ENCODE peak calls at places on chromosomes 16 and 17, in nine cellular contexts. O is PC-9, Y is neural progenitor cell, E is upper lobe of left lung, D is iPS DF 6.9, U is SK-N-SH, T is adrenal gland, J is tibial artery, L is vagina. Q is an unnamed sample. For H3K4me1, the result is how much of the 10 kb centered on the place peaks cover.

GRCh38 chr17:17567631-17568030 is 23.9 kb downstream of the PEMT start:
- DNase-seq in J (peak), Y (no peak), D (no peak), T (peak), L (no peak), O (no peak), U (peak), E (no peak), Q (peak)

GRCh38 chr16:31404353-31405064 is 11.4 kb downstream of the ITGAD start:
- DNase-seq in U (no peak), D (no peak), Y (no peak), T (no peak), L (no peak), E (no peak), O (peak), J (no peak), Q (no peak)

GRCh38 chr17:68441064-68441770 is 16.1 kb downstream of the WIPI1 start:
- DNase-seq in L (no peak), U (no peak), D (no peak), J (peak), O (no peak), Y (no peak), E (peak), T (no peak), Q (no peak)

GRCh38 chr17:41382396-41382795 is 290 bp upstream of the KRT34 start:
- DNase-seq in E (no peak), T (no peak), O (no peak), D (no peak), L (no peak), J (no peak), Y (no peak), U (no peak), Q (no peak)

GRCh38 chr17:65198653-65199382 is 61.6 kb downstream of the RGS9 start:
- DNase-seq in T (no peak), U (peak), L (no peak), E (no peak), J (no peak), Y (peak), O (peak), D (no peak), Q (no peak)

GRCh38 chr16:73163238-73163795 is 115.4 kb upstream of the ZFHX3 start:
- DNase-seq in D (no peak), U (no peak), J (no peak), Y (no peak), T (no peak), L (no peak), O (no peak), E (no peak), Q (no peak)

GRCh38 chr16:85327731-85328664 is 215.7 kb upstream of the CIBAR2 start:
- DNase-seq in Y (peak), D (peak), J (no peak), L (no peak), E (no peak), T (peak), O (no peak), U (no peak), Q (no peak)

GRCh38 chr17:76124582-76125390 is 16.3 kb downstream of the FOXJ1 start:
- DNase-seq in T (no peak), Y (peak), O (no peak), E (no peak), U (peak), D (no peak), J (no peak), L (peak), Q (no peak)

GRCh38 chr17:43908111-43908721 is 880 bp upstream of the MPP2 start:
- DNase-seq in E (no peak), Y (peak), O (no peak), D (no peak), L (peak), T (peak), J (peak), U (peak), Q (peak)

GRCh38 chr16:24208710-24209109 is 47.4 kb upstream of the CACNG3 start:
- DNase-seq in L (no peak), T (no peak), U (peak), Y (peak), O (no peak), J (no peak), E (no peak), D (peak), Q (no peak)

GRCh38 chr17:44069974-44070454 is 521 bp upstream of the G6PC3 start:
- DNase-seq in Y (no peak), O (no peak), L (no peak), U (no peak), D (no peak), T (no peak), E (no peak), J (no peak), Q (no peak)

GRCh38 chr17:32752934-32753333 is 124.0 kb downstream of the MYO1D start:
- DNase-seq in D (no peak), L (no peak), T (no peak), J (no peak), Y (no peak), U (no peak), E (no peak), O (no peak), Q (no peak)

GRCh38 chr16:85419503-85420408 is 193.4 kb upstream of the GSE1 start:
- DNase-seq in Y (no peak), U (no peak), T (no peak), O (no peak), J (no peak), D (no peak), L (no peak), E (no peak), Q (no peak)

GRCh38 chr17:13957636-13958035 is 111.7 kb upstream of the COX10 start:
- DNase-seq in Y (no peak), D (no peak), U (no peak), L (no peak), T (peak), J (no peak), O (no peak), E (no peak), Q (no peak)

GRCh38 chr16:88772871-88773811 is 11.9 kb downstream of the PIEZO1 start:
- DNase-seq in T (peak), E (peak), D (no peak), L (no peak), U (no peak), Y (peak), O (peak), J (peak), Q (no peak)

GRCh38 chr16:23288726-23289512 is 13.2 kb upstream of the SCNN1B start:
- DNase-seq in D (no peak), U (no peak), L (no peak), Y (no peak), J (no peak), T (no peak), O (no peak), E (no peak), Q (no peak)

GRCh38 chr16:49932943-49933342 is 77.0 kb upstream of the ZNF423 start:
- DNase-seq in D (no peak), E (no peak), L (no peak), U (no peak), O (no peak), J (no peak), Y (no peak), T (no peak), Q (no peak)

GRCh38 chr16:56625943-56626654 is 518 bp downstream of the MT1E start:
- DNase-seq in O (no peak), U (no peak), J (peak), Y (no peak), E (peak), T (peak), L (no peak), D (no peak), Q (peak)

GRCh38 chr16:30585400-30586191 is at the start of gene ZNF785:
- DNase-seq in J (peak), U (peak), L (peak), Y (peak), E (peak), O (peak), T (peak), D (peak), Q (peak)

GRCh38 chr16:70746040-70746707 is 54.8 kb downstream of the VAC14 start:
- DNase-seq in T (peak), U (peak), O (no peak), J (peak), Y (no peak), L (no peak), D (no peak), E (peak), Q (no peak)

GRCh38 chr16:19344224-19344801 is 58.8 kb downstream of the CLEC19A start:
- DNase-seq in T (no peak), J (no peak), U (no peak), L (no peak), E (peak), Y (peak), D (no peak), O (no peak), Q (no peak)

GRCh38 chr16:23607740-23608139 is 11.6 kb upstream of the NDUFAB1 start:
- DNase-seq in E (no peak), T (no peak), J (no peak), Y (no peak), L (no peak), D (no peak), O (no peak), U (no peak), Q (no peak)

GRCh38 chr16:974606-975312 is 4.0 kb upstream of the LMF1 start:
- DNase-seq in O (peak), T (no peak), U (peak), J (no peak), L (no peak), D (no peak), E (no peak), Y (no peak), Q (peak)

GRCh38 chr17:18028684-18029540 is 10.1 kb downstream of the ATPAF2 start:
- DNase-seq in J (peak), E (no peak), U (peak), D (no peak), T (no peak), L (no peak), O (no peak), Y (no peak), Q (no peak)

GRCh38 chr17:49968380-49969133 is 433 bp upstream of the DLX4 start:
- DNase-seq in O (peak), Y (peak), J (no peak), T (peak), E (peak), L (no peak), U (peak), D (no peak), Q (peak)

GRCh38 chr16:51896013-51896412 is 650.9 kb downstream of the TOX3 start:
- DNase-seq in U (no peak), T (no peak), L (no peak), D (peak), O (no peak), E (no peak), J (no peak), Y (no peak), Q (no peak)

GRCh38 chr17:29619251-29619650 is 3.5 kb downstream of the CORO6 start:
- DNase-seq in O (no peak), U (peak), J (peak), T (no peak), L (no peak), Y (peak), D (no peak), E (no peak), Q (peak)

GRCh38 chr16:23432176-23433128 is 20.5 kb downstream of the COG7 start:
- DNase-seq in U (peak), D (no peak), Y (no peak), L (no peak), E (no peak), O (no peak), J (no peak), T (no peak), Q (no peak)

GRCh38 chr17:78250891-78251772 is 19.7 kb downstream of the TMEM235 start:
- DNase-seq in L (no peak), Y (peak), T (peak), J (peak), U (peak), E (peak), D (peak), O (peak), Q (peak)

GRCh38 chr16:63735456-63735855 is 1386.4 kb downstream of the CDH11 start:
- DNase-seq in U (no peak), L (no peak), O (no peak), E (no peak), J (no peak), D (no peak), Y (no peak), T (no peak), Q (no peak)

GRCh38 chr17:18920911-18921441 is 31.0 kb upstream of the SLC5A10 start:
- DNase-seq in E (no peak), J (no peak), Y (no peak), O (no peak), L (no peak), U (no peak), T (peak), D (no peak), Q (no peak)

GRCh38 chr17:67232441-67232840 is 12.6 kb downstream of the HELZ start:
- DNase-seq in T (no peak), D (no peak), O (no peak), U (no peak), J (no peak), Y (no peak), E (no peak), L (no peak), Q (no peak)

DNA sequence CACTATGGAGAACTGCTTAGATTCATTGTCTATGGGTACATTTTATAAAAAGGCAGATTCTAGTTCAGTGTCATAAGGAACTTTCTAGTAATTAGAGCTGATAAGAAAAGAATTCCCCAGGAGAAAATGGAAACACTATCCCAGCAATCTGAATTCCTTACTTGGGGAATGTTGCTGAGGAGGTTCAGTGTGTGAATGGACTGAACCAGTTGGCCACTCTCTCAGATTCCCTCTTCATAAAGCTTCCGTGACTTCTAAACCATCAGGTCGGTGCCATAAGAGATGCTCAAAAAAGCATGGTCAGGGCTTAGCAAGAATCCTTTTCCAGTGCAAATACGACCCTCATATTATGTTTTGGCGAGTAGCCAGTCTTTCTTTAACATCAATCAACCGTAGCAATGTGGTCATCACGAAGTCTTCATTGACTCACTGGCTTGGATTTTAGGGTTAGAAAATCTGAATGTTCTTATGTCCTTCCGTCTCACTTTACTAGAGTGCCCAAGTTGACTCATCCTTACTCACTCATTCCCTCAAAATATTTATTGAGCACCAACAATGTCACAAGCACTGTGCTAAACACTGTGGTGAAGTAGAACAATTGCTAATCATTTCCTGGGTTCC is 102.7 kb upstream of the HLF start:
- DNase-seq in T (no peak), J (no peak), E (no peak), O (no peak), U (no peak), D (no peak), Y (no peak), L (no peak), Q (no peak)
- H3K4me1 ChIP-seq in T (under half), J (under half), E (under half), O (under half), U (half or more), D (under half), Y (under half), L (under half), Q (under half)

GRCh38 chr17:82552580-82552979 is 33.0 kb downstream of the FOXK2 start:
- DNase-seq in D (no peak), T (no peak), J (no peak), Y (no peak), E (no peak), O (no peak), U (no peak), L (no peak), Q (no peak)

GRCh38 chr17:82553210-82553930 is 33.8 kb downstream of the FOXK2 start:
- DNase-seq in J (peak), E (no peak), O (no peak), D (no peak), L (no peak), U (no peak), Y (no peak), T (peak), Q (peak)

GRCh38 chr17:82547981-82548380 is 28.4 kb downstream of the FOXK2 start:
- DNase-seq in J (no peak), U (no peak), E (no peak), O (no peak), Y (no peak), T (no peak), L (no peak), D (no peak), Q (no peak)

GRCh38 chr17:82548681-82549303 is 29.3 kb downstream of the FOXK2 start:
- DNase-seq in L (no peak), Y (no peak), O (no peak), U (peak), D (no peak), J (peak), T (peak), E (peak), Q (no peak)

GRCh38 chr17:82551779-82552457 is 32.4 kb downstream of the FOXK2 start:
- DNase-seq in D (no peak), T (peak), Y (peak), E (peak), O (peak), L (no peak), U (peak), J (peak), Q (peak)
- H3K4me1 ChIP-seq in D (under half), T (half or more), Y (under half), E (under half), O (under half), L (half or more), U (under half), J (half or more), Q (half or more)

GRCh38 chr17:40026816-40027613 is 11.8 kb downstream of the CSF3 start:
- DNase-seq in J (peak), Y (peak), T (peak), U (peak), L (no peak), E (peak), O (peak), D (peak), Q (peak)
- H3K4me1 ChIP-seq in J (under half), Y (under half), T (under half), U (under half), L (half or more), E (half or more), O (half or more), D (under half), Q (under half)

DNA sequence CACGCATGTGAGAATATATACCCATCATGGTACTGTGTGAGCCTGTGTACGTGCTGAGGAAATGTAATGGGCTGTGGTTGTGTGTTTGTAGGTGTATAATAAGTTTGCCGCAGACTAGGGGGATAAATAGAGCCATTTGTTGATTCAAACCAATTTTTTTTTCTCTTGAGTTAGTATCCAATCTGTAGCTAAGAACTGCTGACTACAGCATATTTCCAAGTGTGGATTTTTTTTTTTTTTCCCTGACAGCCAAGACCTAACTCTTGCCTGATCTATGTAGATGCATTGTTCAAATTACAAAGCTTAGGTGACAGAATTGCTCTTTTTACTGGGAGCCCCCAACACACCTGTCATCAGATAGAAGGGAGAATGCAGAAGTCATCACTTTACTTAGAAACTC is 62.3 kb downstream of the RBFOX1 start:
- DNase-seq in J (no peak), O (no peak), Y (no peak), E (no peak), D (no peak), L (no peak), T (no peak), U (no peak), Q (no peak)
- H3K4me1 ChIP-seq in J (under half), O (under half), Y (under half), E (under half), D (under half), L (under half), T (under half), U (under half), Q (under half)